ENCODE peak calls at places on chromosomes 1 and 21, in five cellular contexts. R is HCT116, X is GM06990, A is IMR-90, L is Caco-2. B is an unnamed sample.

GRCh38 chr1:161799792-161800191 is 33.7 kb downstream of the ATF6 start:
- DNase-seq in R (no peak), X (no peak), A (no peak), L (no peak), B (no peak)

GRCh38 chr21:21715286-21715969 is 717.2 kb downstream of the NCAM2 start:
- DNase-seq in R (no peak), X (no peak), A (peak), L (no peak), B (no peak)

GRCh38 chr1:43620956-43621355 is 29.0 kb upstream of the KDM4A start:
- DNase-seq in R (no peak), X (no peak), A (no peak), L (no peak), B (no peak)

GRCh38 chr1:110173466-110174117 is 23.3 kb downstream of the SLC6A17 start:
- DNase-seq in R (no peak), X (no peak), A (peak), L (no peak), B (no peak)

GRCh38 chr1:119982006-119982405 is 85.7 kb upstream of the ADAM30 start:
- DNase-seq in R (no peak), X (no peak), A (peak), L (no peak), B (no peak)

GRCh38 chr1:151159373-151159772 is 2.9 kb downstream of the TNFAIP8L2 start:
- DNase-seq in R (no peak), X (no peak), A (no peak), L (no peak), B (no peak)

GRCh38 chr1:50936321-50936720 is 23.7 kb downstream of the FAF1 start:
- DNase-seq in R (no peak), X (no peak), A (peak), L (no peak), B (no peak)

GRCh38 chr1:39720094-39720999 is 18.3 kb upstream of the PPIE start:
- DNase-seq in R (peak), X (peak), A (peak), L (peak), B (peak)

GRCh38 chr1:33471416-33471815 is 1.0 kb upstream of the ZSCAN20 start:
- DNase-seq in R (no peak), X (no peak), A (no peak), L (no peak), B (no peak)

GRCh38 chr1:68293122-68293521 is 60.8 kb upstream of the WLS start:
- DNase-seq in R (no peak), X (no peak), A (no peak), L (no peak), B (no peak)

GRCh38 chr1:188386666-188387065 is 1557.9 kb downstream of the PLA2G4A start:
- DNase-seq in R (no peak), X (no peak), A (no peak), L (no peak), B (no peak)

DNA sequence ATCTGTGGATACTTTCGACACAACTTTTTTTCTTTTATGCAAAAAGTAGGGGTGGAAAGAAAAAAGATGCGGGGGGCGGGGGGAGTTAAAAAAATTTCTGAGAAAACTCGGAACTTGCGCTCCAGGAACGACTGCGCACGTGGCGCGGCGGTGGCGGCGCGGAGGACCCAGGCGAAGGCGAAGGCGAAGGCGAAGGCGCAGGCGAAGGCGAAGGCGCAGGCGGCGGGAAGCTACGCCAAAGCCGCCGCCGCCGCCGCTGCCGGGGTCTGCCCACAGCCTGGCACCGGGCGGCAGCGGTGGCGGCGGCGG is 208 bp upstream of the BARHL2 start:
- DNase-seq in R (no peak), X (no peak), A (no peak), L (no peak), B (no peak)
- H3K4me3 ChIP-seq in R (no peak), X (no peak), A (no peak), L (no peak), B (no peak)

GRCh38 chr1:6162341-6162740 is 17.8 kb downstream of the CHD5 start:
- DNase-seq in R (no peak), X (no peak), A (no peak), L (no peak), B (no peak)

GRCh38 chr1:6165027-6165426 is 15.1 kb downstream of the CHD5 start:
- DNase-seq in R (no peak), X (no peak), A (no peak), L (no peak), B (no peak)

GRCh38 chr1:6163973-6164617 is 16.0 kb downstream of the CHD5 start:
- DNase-seq in R (no peak), X (no peak), A (no peak), L (no peak), B (no peak)

GRCh38 chr1:6163191-6163972 is 16.7 kb downstream of the CHD5 start:
- DNase-seq in R (no peak), X (no peak), A (no peak), L (no peak), B (no peak)

DNA sequence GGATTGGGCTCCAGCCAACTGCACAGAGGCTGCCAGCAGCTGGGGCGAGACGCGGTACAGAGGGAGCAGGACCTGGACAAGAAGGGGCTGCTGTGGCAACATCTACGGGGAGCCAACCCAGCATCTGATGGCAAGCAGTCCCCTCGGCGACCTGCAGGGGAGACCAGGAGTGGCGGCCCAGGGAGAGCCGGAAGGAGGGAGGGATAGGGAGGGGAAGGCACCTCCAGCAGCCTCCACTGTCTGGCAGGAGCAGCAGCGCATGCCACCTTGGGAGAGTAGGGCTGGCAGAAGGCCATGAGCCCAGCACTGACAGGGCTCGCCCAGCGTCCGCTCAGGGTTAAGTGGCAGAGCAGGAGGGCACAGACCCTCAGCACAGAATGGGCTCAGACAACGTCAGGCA is 17.3 kb downstream of the CHD5 start:
- DNase-seq in R (no peak), X (no peak), A (no peak), L (no peak), B (no peak)
- TF ChIP-seq CTCF in R (peak), X (no peak), A (no peak), L (no peak), B (no peak)

DNA sequence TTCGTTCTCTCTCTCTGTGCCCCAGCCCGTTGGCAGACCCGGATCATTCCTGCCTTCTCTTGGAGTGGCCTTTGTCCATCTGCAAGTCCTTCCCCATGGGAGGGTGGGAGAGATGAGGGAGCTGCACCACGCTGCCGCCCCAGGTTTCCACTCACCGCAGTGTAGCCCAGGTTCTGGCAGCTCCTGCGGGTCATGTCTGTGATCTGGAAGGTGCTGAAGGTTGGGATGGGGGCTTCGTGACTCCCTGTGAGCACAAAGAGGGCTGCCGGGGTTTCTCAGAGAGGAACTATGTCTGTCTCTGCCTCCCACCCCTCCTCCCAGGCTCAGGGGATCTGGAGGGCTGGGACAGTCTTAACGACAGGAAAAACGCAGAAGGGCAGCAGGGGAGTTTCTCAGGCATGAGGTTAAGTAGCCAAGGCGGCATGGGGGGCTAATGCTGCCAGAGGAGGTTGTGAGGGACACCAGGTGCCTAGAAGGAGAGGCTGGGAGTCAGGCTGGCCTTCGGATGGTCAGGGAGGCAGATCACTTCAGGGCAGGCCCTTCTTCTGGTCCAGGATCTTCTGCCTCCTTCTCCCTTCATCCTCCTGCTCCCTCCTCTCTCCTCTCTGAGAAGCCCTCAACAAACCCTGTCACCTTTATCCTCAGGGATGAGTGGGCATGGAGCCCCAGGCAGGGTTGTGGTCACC is 654 bp downstream of the SH2D2A start:
- DNase-seq in R (no peak), X (no peak), A (no peak), L (no peak), B (no peak)
- H3K4me3 ChIP-seq in R (no peak), X (peak), A (no peak), L (no peak), B (no peak)

GRCh38 chr1:67144696-67145095 is 9.9 kb upstream of the C1orf141 start:
- DNase-seq in R (no peak), X (no peak), A (no peak), L (no peak), B (no peak)
- TF ChIP-seq CTCF in R (peak), X (peak), A (peak), L (peak), B (peak)

DNA sequence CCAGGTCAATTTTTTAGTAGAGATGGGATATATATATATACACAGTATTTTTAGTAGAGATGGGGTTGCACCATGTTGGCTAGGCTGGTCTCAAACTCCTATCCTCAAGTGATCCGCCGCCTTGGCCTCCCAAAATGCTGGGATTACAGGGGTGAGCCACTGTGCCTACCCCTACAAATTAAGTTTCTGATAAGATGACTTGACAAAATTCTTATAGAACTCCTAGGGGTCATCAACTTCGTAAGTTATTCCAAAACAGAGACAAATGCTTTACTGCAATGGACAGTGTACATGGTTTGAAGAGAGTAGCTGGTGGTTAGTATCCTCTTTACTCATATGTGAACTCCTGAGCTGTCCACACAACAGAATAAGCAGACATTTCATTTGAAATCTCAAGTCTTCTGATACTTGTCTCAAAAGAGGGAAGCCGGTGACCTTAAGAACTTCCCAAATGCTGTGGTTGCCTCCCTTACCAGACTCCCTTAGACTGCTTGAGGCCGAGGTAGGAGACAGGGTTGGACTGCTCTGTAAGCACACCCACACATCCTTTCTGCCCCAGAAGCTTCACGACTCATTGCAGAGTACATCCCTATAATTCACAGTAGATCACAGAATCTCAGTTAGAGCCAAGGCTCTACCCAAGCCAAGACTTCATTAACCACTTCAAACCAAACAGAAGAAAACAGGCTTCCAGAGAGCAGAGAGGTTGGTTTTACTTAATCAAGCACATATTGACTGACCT is 244.1 kb upstream of the IRF2BP2 start:
- DNase-seq in R (no peak), X (no peak), A (peak), L (no peak), B (no peak)
- H3K4me3 ChIP-seq in R (no peak), X (no peak), A (no peak), L (no peak), B (no peak)

DNA sequence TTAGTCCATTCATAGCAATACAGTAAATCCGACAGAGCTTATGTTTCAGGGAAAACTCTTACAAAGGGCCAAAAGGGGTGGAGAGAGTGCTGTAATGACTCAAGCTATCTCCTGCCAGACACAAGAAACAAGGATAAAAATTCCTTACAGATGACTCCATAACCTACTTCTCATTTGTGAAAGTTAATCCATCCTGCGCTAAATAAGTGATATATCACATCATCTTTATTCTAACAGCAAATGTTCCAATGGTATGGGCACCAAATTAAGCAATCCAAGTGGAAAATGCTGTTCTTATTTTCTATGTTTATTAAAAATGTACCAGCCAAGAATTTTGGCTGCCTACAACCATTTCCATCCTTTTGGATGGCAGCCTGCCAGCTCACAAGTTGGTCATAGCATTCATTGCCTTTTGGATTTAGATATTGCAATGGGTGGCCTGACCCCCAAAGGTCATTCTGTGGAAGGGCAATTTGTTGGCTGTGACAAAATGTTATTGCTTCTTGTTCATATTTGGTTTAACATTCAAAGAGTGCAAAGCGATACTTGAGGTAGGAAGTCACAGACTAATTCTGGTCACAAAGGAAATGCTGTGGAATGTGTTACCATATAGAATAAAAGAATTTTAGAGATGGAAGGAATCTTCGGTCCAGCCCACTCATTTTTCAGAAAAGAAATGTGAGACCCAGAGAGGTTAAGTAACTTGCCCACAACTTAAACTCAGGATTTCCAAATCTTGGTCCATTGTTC is 2.8 kb upstream of the ENAH start:
- DNase-seq in R (peak), X (no peak), A (peak), L (peak), B (no peak)
- TF ChIP-seq CTCF in R (no peak), X (no peak), A (no peak), L (peak), B (peak)

GRCh38 chr1:222894331-222894730 is 79.5 kb downstream of the DISP1 start:
- DNase-seq in R (no peak), X (no peak), A (no peak), L (no peak), B (no peak)

GRCh38 chr1:222896630-222897526 is 82.0 kb downstream of the DISP1 start:
- DNase-seq in R (no peak), X (no peak), A (peak), L (no peak), B (no peak)

GRCh38 chr1:222893255-222893654 is 78.4 kb downstream of the DISP1 start:
- DNase-seq in R (no peak), X (no peak), A (no peak), L (no peak), B (no peak)

GRCh38 chr1:222897527-222898190 is 82.8 kb downstream of the DISP1 start:
- DNase-seq in R (no peak), X (no peak), A (no peak), L (no peak), B (no peak)

GRCh38 chr1:222898191-222898527 is 83.3 kb downstream of the DISP1 start:
- DNase-seq in R (no peak), X (no peak), A (no peak), L (no peak), B (no peak)
- H3K4me3 ChIP-seq in R (no peak), X (no peak), A (no peak), L (no peak), B (peak)

DNA sequence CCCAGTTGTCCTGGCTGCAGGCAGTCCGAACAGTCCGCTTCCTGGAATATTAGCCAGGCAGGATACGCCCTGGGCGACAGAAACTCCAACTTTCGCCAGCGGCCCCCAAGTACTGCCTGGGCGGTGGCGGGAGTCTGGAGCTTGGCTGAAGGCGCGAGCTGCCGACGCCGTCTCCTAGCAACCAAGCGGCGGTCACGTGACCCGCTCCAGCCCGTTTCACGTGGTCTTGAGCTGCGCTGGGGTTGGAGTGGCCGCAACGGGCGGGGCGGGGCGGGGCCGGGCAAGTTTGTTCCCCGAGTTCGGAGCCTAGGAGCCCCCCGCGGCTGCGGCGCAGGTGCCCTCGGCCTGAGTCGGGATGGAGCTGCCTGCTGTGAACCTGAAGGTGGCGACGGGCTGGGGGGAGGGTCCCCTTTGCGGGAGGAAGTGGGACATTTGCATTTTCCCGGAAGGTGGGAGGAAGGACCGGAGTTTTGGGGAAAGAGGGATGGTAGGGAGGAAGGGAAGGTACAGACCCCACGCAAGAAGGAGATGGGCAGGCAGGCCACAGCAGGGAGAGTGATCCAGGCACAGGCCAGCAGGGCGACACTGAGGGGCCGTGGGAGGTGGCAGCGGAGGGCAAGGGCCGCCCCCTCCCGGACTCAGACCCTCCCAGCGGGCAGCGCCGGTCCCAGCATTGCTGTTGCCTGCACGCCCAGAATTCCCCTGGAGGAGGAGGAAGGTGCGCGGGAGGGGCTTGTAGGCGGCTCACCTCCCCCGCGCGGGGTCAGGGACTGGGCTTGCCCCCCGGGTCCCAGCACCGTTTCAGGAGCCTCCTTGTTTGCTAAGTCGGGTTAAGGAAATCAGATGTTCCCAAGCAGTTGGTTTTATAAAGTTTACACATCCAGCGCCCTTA is at the start of gene AGTRAP:
- DNase-seq in R (peak), X (peak), A (peak), L (peak), B (peak)
- TF ChIP-seq CTCF in R (peak), X (peak), A (no peak), L (peak), B (no peak)

DNA sequence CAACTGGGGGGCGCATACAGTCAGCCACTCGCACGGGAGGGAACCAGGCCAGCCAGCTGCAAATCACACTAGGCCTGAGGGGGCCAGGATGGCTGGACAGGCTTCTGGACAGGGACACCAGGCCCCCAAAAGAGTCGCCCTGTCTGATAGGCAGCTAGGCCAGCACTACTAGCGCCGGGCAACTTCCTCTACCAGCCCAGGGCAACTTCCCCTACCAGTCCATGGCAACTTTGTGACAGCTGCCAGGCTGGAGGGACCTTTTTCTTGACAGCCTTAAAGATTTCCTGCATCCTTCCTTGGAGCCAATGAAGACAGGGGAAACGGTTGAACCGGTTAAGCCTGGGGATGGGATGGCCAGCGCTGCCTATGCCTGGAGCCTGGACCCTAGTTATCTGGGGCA is 5.1 kb downstream of the IFFO2 start:
- DNase-seq in R (no peak), X (no peak), A (no peak), L (no peak), B (no peak)
- H3K4me3 ChIP-seq in R (no peak), X (peak), A (no peak), L (no peak), B (no peak)

B was measured in LNCaP clone FGC.